ENCODE peak calls at places on chromosomes 13 and 19, in five cellular contexts. One of them, this sample, is unnamed.

GRCh38 chr19:54062643-54063042 is 1.1 kb downstream of the VSTM1 start:
- DNase-seq in endothelial cell of umbilical vein: no peak
- DNase-seq in transverse colon: no peak
- DNase-seq in uterus: no peak
- DNase-seq in left ventricle myocardium inferior: peak
- DNase-seq in this sample: no peak

GRCh38 chr19:2332341-2333026 is 4.0 kb downstream of the SPPL2B start:
- DNase-seq in endothelial cell of umbilical vein: no peak
- DNase-seq in uterus: no peak
- DNase-seq in left ventricle myocardium inferior: peak
- DNase-seq in transverse colon: peak
- DNase-seq in this sample: no peak

GRCh38 chr13:43157796-43158195 is 134.4 kb downstream of the DNAJC15 start:
- DNase-seq in endothelial cell of umbilical vein: no peak
- DNase-seq in transverse colon: no peak
- DNase-seq in left ventricle myocardium inferior: no peak
- DNase-seq in uterus: no peak
- DNase-seq in this sample: no peak

GRCh38 chr19:51784922-51785690 is 9.9 kb upstream of the FPR3 start:
- DNase-seq in endothelial cell of umbilical vein: no peak
- DNase-seq in transverse colon: peak
- DNase-seq in left ventricle myocardium inferior: peak
- DNase-seq in uterus: peak
- DNase-seq in this sample: no peak

GRCh38 chr13:99605417-99606321 is 104.4 kb downstream of the TM9SF2 start:
- DNase-seq in left ventricle myocardium inferior: peak
- DNase-seq in uterus: peak
- DNase-seq in endothelial cell of umbilical vein: peak
- DNase-seq in transverse colon: peak
- DNase-seq in this sample: peak

GRCh38 chr13:40187836-40188591 is 478.4 kb downstream of the FOXO1 start:
- DNase-seq in left ventricle myocardium inferior: no peak
- DNase-seq in transverse colon: no peak
- DNase-seq in endothelial cell of umbilical vein: no peak
- DNase-seq in uterus: peak
- DNase-seq in this sample: peak

GRCh38 chr19:41960973-41961372 is 1.9 kb upstream of the RABAC1 start:
- DNase-seq in endothelial cell of umbilical vein: no peak
- DNase-seq in transverse colon: no peak
- DNase-seq in uterus: no peak
- DNase-seq in left ventricle myocardium inferior: no peak
- DNase-seq in this sample: no peak

GRCh38 chr13:26052136-26052736 is 420 bp upstream of the SHISA2 start:
- DNase-seq in left ventricle myocardium inferior: no peak
- DNase-seq in transverse colon: no peak
- DNase-seq in endothelial cell of umbilical vein: no peak
- DNase-seq in uterus: no peak
- DNase-seq in this sample: no peak

GRCh38 chr19:3344608-3345598 is 21.5 kb upstream of the NFIC start:
- DNase-seq in endothelial cell of umbilical vein: no peak
- DNase-seq in transverse colon: no peak
- DNase-seq in uterus: peak
- DNase-seq in left ventricle myocardium inferior: no peak
- DNase-seq in this sample: no peak

GRCh38 chr19:2724148-2724557 is 3.0 kb upstream of the DIRAS1 start:
- DNase-seq in uterus: no peak
- DNase-seq in left ventricle myocardium inferior: no peak
- DNase-seq in endothelial cell of umbilical vein: no peak
- DNase-seq in transverse colon: no peak
- DNase-seq in this sample: no peak

GRCh38 chr13:43766766-43767165 is 20.0 kb downstream of the ENOX1 start:
- DNase-seq in uterus: peak
- DNase-seq in endothelial cell of umbilical vein: no peak
- DNase-seq in left ventricle myocardium inferior: peak
- DNase-seq in transverse colon: no peak
- DNase-seq in this sample: no peak

GRCh38 chr19:51698296-51698695 is 5.2 kb downstream of the SPACA6 start:
- DNase-seq in left ventricle myocardium inferior: no peak
- DNase-seq in endothelial cell of umbilical vein: no peak
- DNase-seq in uterus: no peak
- DNase-seq in transverse colon: no peak
- DNase-seq in this sample: no peak

GRCh38 chr13:30157616-30157993 is 149.7 kb downstream of the KATNAL1 start:
- DNase-seq in left ventricle myocardium inferior: no peak
- DNase-seq in uterus: no peak
- DNase-seq in endothelial cell of umbilical vein: no peak
- DNase-seq in transverse colon: no peak
- DNase-seq in this sample: no peak

GRCh38 chr13:46654956-46655726 is 102.2 kb downstream of the LRCH1 start:
- DNase-seq in uterus: no peak
- DNase-seq in transverse colon: no peak
- DNase-seq in left ventricle myocardium inferior: no peak
- DNase-seq in endothelial cell of umbilical vein: peak
- DNase-seq in this sample: no peak

GRCh38 chr19:18436651-18437478 is 1.1 kb downstream of the ISYNA1 start:
- DNase-seq in left ventricle myocardium inferior: peak
- DNase-seq in uterus: peak
- DNase-seq in endothelial cell of umbilical vein: peak
- DNase-seq in transverse colon: peak
- DNase-seq in this sample: peak

GRCh38 chr19:2549701-2550191 is 73.8 kb downstream of the GADD45B start:
- DNase-seq in uterus: peak
- DNase-seq in left ventricle myocardium inferior: peak
- DNase-seq in endothelial cell of umbilical vein: no peak
- DNase-seq in transverse colon: peak
- DNase-seq in this sample: no peak

GRCh38 chr19:5057860-5058259 is 88.9 kb downstream of the KDM4B start:
- DNase-seq in transverse colon: no peak
- DNase-seq in uterus: no peak
- DNase-seq in left ventricle myocardium inferior: no peak
- DNase-seq in endothelial cell of umbilical vein: no peak
- DNase-seq in this sample: no peak

GRCh38 chr13:31639443-31640163 is 99.7 kb upstream of the RXFP2 start:
- DNase-seq in transverse colon: no peak
- DNase-seq in endothelial cell of umbilical vein: peak
- DNase-seq in left ventricle myocardium inferior: no peak
- DNase-seq in uterus: no peak
- DNase-seq in this sample: no peak

GRCh38 chr13:32515246-32515645 is 23.3 kb downstream of the N4BP2L2 start:
- DNase-seq in left ventricle myocardium inferior: no peak
- DNase-seq in endothelial cell of umbilical vein: no peak
- DNase-seq in uterus: no peak
- DNase-seq in transverse colon: no peak
- DNase-seq in this sample: no peak

GRCh38 chr13:76944457-76944856 is 3.9 kb upstream of the ACOD1 start:
- DNase-seq in uterus: no peak
- DNase-seq in endothelial cell of umbilical vein: no peak
- DNase-seq in transverse colon: no peak
- DNase-seq in left ventricle myocardium inferior: no peak
- DNase-seq in this sample: no peak

GRCh38 chr19:42421591-42422031 is 5.6 kb downstream of the LIPE start:
- DNase-seq in left ventricle myocardium inferior: no peak
- DNase-seq in uterus: no peak
- DNase-seq in transverse colon: no peak
- DNase-seq in endothelial cell of umbilical vein: peak
- DNase-seq in this sample: no peak

GRCh38 chr13:99041788-99042187 is 63.9 kb upstream of the DOCK9 start:
- DNase-seq in transverse colon: no peak
- DNase-seq in uterus: no peak
- DNase-seq in left ventricle myocardium inferior: no peak
- DNase-seq in endothelial cell of umbilical vein: no peak
- DNase-seq in this sample: no peak

GRCh38 chr19:30877591-30878230 is 471.5 kb downstream of the TSHZ3 start:
- DNase-seq in endothelial cell of umbilical vein: no peak
- DNase-seq in transverse colon: no peak
- DNase-seq in left ventricle myocardium inferior: no peak
- DNase-seq in uterus: no peak
- DNase-seq in this sample: no peak

GRCh38 chr13:105665284-105665683 is 870.2 kb downstream of the EFNB2 start:
- DNase-seq in left ventricle myocardium inferior: no peak
- DNase-seq in transverse colon: no peak
- DNase-seq in uterus: no peak
- DNase-seq in endothelial cell of umbilical vein: no peak
- DNase-seq in this sample: no peak

GRCh38 chr13:78035500-78035899 is 116.9 kb upstream of the EDNRB start:
- DNase-seq in transverse colon: no peak
- DNase-seq in endothelial cell of umbilical vein: no peak
- DNase-seq in uterus: no peak
- DNase-seq in left ventricle myocardium inferior: no peak
- DNase-seq in this sample: no peak

GRCh38 chr19:40389404-40390083 is 437 bp downstream of the HIPK4 start:
- DNase-seq in uterus: no peak
- DNase-seq in endothelial cell of umbilical vein: no peak
- DNase-seq in left ventricle myocardium inferior: no peak
- DNase-seq in transverse colon: no peak
- DNase-seq in this sample: no peak

GRCh38 chr13:110498327-110498726 is 63.2 kb downstream of the RAB20 start:
- DNase-seq in left ventricle myocardium inferior: no peak
- DNase-seq in transverse colon: no peak
- DNase-seq in endothelial cell of umbilical vein: no peak
- DNase-seq in uterus: no peak
- DNase-seq in this sample: no peak

GRCh38 chr13:48859168-48860105 is 116.3 kb upstream of the FNDC3A start:
- DNase-seq in left ventricle myocardium inferior: no peak
- DNase-seq in endothelial cell of umbilical vein: no peak
- DNase-seq in transverse colon: peak
- DNase-seq in uterus: no peak
- DNase-seq in this sample: no peak

GRCh38 chr19:49338691-49339363 is 3.6 kb downstream of the CD37 start:
- DNase-seq in transverse colon: peak
- DNase-seq in uterus: peak
- DNase-seq in left ventricle myocardium inferior: peak
- DNase-seq in endothelial cell of umbilical vein: peak
- DNase-seq in this sample: no peak

DNA sequence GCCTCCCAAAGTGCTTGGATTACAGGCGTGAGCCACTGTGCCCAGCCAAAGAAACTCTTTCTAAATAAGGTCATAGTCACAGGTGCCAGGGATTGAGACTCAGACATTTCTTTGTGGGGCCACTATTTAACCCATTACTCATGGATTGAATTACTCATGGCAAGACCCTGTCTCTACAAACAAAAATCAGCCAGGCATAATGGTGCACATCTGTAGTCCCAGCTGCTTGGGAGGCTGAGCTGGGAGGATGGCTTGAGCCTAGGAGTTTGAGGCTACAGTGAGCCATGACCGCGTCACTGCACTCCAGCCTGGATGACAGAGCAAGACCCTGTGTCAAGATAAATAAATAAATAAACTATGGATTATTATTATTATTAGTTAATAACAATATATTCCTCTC is 3.6 kb upstream of the KLF2 start:
- DNase-seq in endothelial cell of umbilical vein: no peak
- DNase-seq in transverse colon: no peak
- DNase-seq in uterus: no peak
- DNase-seq in left ventricle myocardium inferior: no peak
- DNase-seq in this sample: no peak
- H3K27ac ChIP-seq in endothelial cell of umbilical vein: no peak
- H3K27ac ChIP-seq in transverse colon: no peak
- H3K27ac ChIP-seq in uterus: no peak
- H3K27ac ChIP-seq in left ventricle myocardium inferior: no peak
- H3K27ac ChIP-seq in this sample: no peak

DNA sequence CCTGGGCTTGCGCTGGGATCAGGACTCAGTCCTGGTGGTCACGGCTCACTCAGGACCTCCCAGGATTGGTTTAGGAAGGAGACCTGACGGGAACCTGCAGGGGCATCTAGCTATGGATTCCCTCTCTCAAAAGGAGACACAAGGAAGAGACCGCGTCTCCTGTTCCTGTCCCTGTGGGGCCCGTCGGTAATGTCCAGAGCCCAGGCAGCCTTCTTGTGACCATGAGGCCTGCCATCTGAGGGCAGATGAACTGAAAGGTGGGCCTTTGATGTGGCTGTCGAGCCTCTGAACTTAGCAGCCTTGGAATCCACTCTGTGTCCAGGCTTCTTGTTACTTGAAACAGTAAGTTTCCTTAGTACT is 31.5 kb upstream of the MIER2 start:
- DNase-seq in endothelial cell of umbilical vein: no peak
- DNase-seq in left ventricle myocardium inferior: no peak
- DNase-seq in transverse colon: no peak
- DNase-seq in uterus: no peak
- DNase-seq in this sample: no peak
- H3K4me3 ChIP-seq in endothelial cell of umbilical vein: no peak
- H3K4me3 ChIP-seq in left ventricle myocardium inferior: no peak
- H3K4me3 ChIP-seq in transverse colon: no peak
- H3K4me3 ChIP-seq in uterus: no peak
- H3K4me3 ChIP-seq in this sample: no peak

DNA sequence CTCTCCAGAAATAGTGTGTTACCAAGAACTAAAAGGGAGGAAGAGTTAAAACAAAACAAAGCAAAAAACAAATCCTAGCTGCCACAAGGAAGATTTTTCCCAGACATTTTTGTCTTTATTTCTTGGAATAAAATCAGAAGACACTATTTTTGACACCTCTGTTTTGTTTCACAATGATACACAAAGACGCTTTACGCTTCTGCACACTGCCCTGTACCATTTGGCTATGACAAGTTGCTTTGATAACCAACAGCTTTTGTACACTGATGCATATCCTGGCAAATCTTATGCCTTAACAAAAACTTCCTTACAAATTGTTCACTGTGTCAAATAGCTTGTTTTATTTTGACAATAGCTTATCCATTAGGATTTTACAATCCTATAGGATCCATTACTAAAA is 103.5 kb upstream of the RAP2A start:
- DNase-seq in endothelial cell of umbilical vein: no peak
- DNase-seq in uterus: no peak
- DNase-seq in transverse colon: no peak
- DNase-seq in left ventricle myocardium inferior: no peak
- DNase-seq in this sample: no peak
- H3K27ac ChIP-seq in endothelial cell of umbilical vein: no peak
- H3K27ac ChIP-seq in uterus: no peak
- H3K27ac ChIP-seq in transverse colon: no peak
- H3K27ac ChIP-seq in left ventricle myocardium inferior: no peak
- H3K27ac ChIP-seq in this sample: no peak

GRCh38 chr19:36850646-36851442 is at the start of gene ZNF345:
- DNase-seq in uterus: peak
- DNase-seq in endothelial cell of umbilical vein: peak
- DNase-seq in left ventricle myocardium inferior: peak
- DNase-seq in transverse colon: peak
- DNase-seq in this sample: peak

GRCh38 chr19:36849701-36850645 is 703 bp upstream of the ZNF345 start:
- DNase-seq in uterus: peak
- DNase-seq in endothelial cell of umbilical vein: peak
- DNase-seq in transverse colon: peak
- DNase-seq in left ventricle myocardium inferior: peak
- DNase-seq in this sample: peak

GRCh38 chr19:36851898-36852297 is 1.2 kb downstream of the ZNF345 start:
- DNase-seq in transverse colon: no peak
- DNase-seq in endothelial cell of umbilical vein: no peak
- DNase-seq in left ventricle myocardium inferior: no peak
- DNase-seq in uterus: no peak
- DNase-seq in this sample: no peak

GRCh38 chr19:36847968-36848367 is 2.7 kb upstream of the ZNF345 start:
- DNase-seq in endothelial cell of umbilical vein: no peak
- DNase-seq in uterus: no peak
- DNase-seq in left ventricle myocardium inferior: no peak
- DNase-seq in transverse colon: no peak
- DNase-seq in this sample: no peak
- H3K4me3 ChIP-seq in endothelial cell of umbilical vein: no peak
- H3K4me3 ChIP-seq in uterus: no peak
- H3K4me3 ChIP-seq in left ventricle myocardium inferior: no peak
- H3K4me3 ChIP-seq in transverse colon: no peak
- H3K4me3 ChIP-seq in this sample: no peak

This sample was measured in effector memory CD4-positive, alpha-beta T cell.